ENCODE peak calls at places on chromosome 19, in six cellular contexts. One of them, this sample, is unnamed.

GRCh38 chr19:55447421-55448174 is 4.5 kb upstream of the SHISA7 start:
- DNase-seq in GM23338: peak
- DNase-seq in lower leg skin: peak
- DNase-seq in AG10803: peak
- DNase-seq in BJ: no peak
- DNase-seq in cardiac fibroblast: peak
- DNase-seq in this sample: peak

GRCh38 chr19:23281663-23282276 is 31.6 kb upstream of the ZNF724 start:
- DNase-seq in GM23338: no peak
- DNase-seq in lower leg skin: no peak
- DNase-seq in AG10803: no peak
- DNase-seq in BJ: no peak
- DNase-seq in cardiac fibroblast: no peak
- DNase-seq in this sample: no peak

GRCh38 chr19:55156202-55157063 is 1.1 kb downstream of the TNNI3 start:
- DNase-seq in GM23338: peak
- DNase-seq in lower leg skin: no peak
- DNase-seq in AG10803: no peak
- DNase-seq in BJ: no peak
- DNase-seq in cardiac fibroblast: no peak
- DNase-seq in this sample: no peak

GRCh38 chr19:46081928-46082727 is 41.3 kb upstream of the IGFL4 start:
- DNase-seq in GM23338: peak
- DNase-seq in lower leg skin: peak
- DNase-seq in AG10803: peak
- DNase-seq in BJ: no peak
- DNase-seq in cardiac fibroblast: peak
- DNase-seq in this sample: peak

GRCh38 chr19:11887247-11887617 is 350 bp upstream of the ZNF69 start:
- DNase-seq in GM23338: peak
- DNase-seq in lower leg skin: no peak
- DNase-seq in AG10803: peak
- DNase-seq in BJ: no peak
- DNase-seq in cardiac fibroblast: no peak
- DNase-seq in this sample: no peak

GRCh38 chr19:41821003-41821735 is 23.3 kb downstream of the LYPD4 start:
- DNase-seq in GM23338: peak
- DNase-seq in lower leg skin: no peak
- DNase-seq in AG10803: no peak
- DNase-seq in BJ: no peak
- DNase-seq in cardiac fibroblast: peak
- DNase-seq in this sample: peak

GRCh38 chr19:39828015-39828633 is 5.8 kb downstream of the DYRK1B start:
- DNase-seq in GM23338: no peak
- DNase-seq in lower leg skin: no peak
- DNase-seq in AG10803: no peak
- DNase-seq in BJ: no peak
- DNase-seq in cardiac fibroblast: no peak
- DNase-seq in this sample: no peak

GRCh38 chr19:39539165-39539518 is 819 bp downstream of the EID2 start:
- DNase-seq in GM23338: peak
- DNase-seq in lower leg skin: no peak
- DNase-seq in AG10803: peak
- DNase-seq in BJ: no peak
- DNase-seq in cardiac fibroblast: peak
- DNase-seq in this sample: no peak

GRCh38 chr19:10419646-10420443 is 493 bp upstream of the PDE4A start:
- DNase-seq in GM23338: peak
- DNase-seq in lower leg skin: no peak
- DNase-seq in AG10803: no peak
- DNase-seq in BJ: no peak
- DNase-seq in cardiac fibroblast: peak
- DNase-seq in this sample: peak

GRCh38 chr19:10421240-10421948 is 1.1 kb downstream of the PDE4A start:
- DNase-seq in GM23338: no peak
- DNase-seq in lower leg skin: no peak
- DNase-seq in AG10803: no peak
- DNase-seq in BJ: no peak
- DNase-seq in cardiac fibroblast: no peak
- DNase-seq in this sample: no peak

GRCh38 chr19:10419200-10419645 is 1.1 kb upstream of the PDE4A start:
- DNase-seq in GM23338: no peak
- DNase-seq in lower leg skin: no peak
- DNase-seq in AG10803: no peak
- DNase-seq in BJ: no peak
- DNase-seq in cardiac fibroblast: no peak
- DNase-seq in this sample: no peak

GRCh38 chr19:10421981-10422461 is 1.7 kb downstream of the PDE4A start:
- DNase-seq in GM23338: no peak
- DNase-seq in lower leg skin: no peak
- DNase-seq in AG10803: no peak
- DNase-seq in BJ: no peak
- DNase-seq in cardiac fibroblast: no peak
- DNase-seq in this sample: no peak

GRCh38 chr19:10420444-10421239 is at the start of gene PDE4A:
- DNase-seq in GM23338: peak
- DNase-seq in lower leg skin: no peak
- DNase-seq in AG10803: no peak
- DNase-seq in BJ: no peak
- DNase-seq in cardiac fibroblast: peak
- DNase-seq in this sample: peak
- TF ChIP-seq CTCF in GM23338: peak
- TF ChIP-seq CTCF in lower leg skin: no peak
- TF ChIP-seq CTCF in AG10803: peak
- TF ChIP-seq CTCF in BJ: peak
- TF ChIP-seq CTCF in cardiac fibroblast: peak
- TF ChIP-seq CTCF in this sample: peak

GRCh38 chr19:6417713-6418561 is 6.7 kb downstream of the KHSRP start:
- DNase-seq in GM23338: peak
- DNase-seq in lower leg skin: no peak
- DNase-seq in AG10803: peak
- DNase-seq in BJ: no peak
- DNase-seq in cardiac fibroblast: peak
- DNase-seq in this sample: peak
- TF ChIP-seq CTCF in GM23338: peak
- TF ChIP-seq CTCF in lower leg skin: no peak
- TF ChIP-seq CTCF in AG10803: peak
- TF ChIP-seq CTCF in BJ: peak
- TF ChIP-seq CTCF in cardiac fibroblast: peak
- TF ChIP-seq CTCF in this sample: peak

GRCh38 chr19:6649189-6649588 is 20.8 kb downstream of the TNFSF14 start:
- DNase-seq in GM23338: no peak
- DNase-seq in lower leg skin: no peak
- DNase-seq in AG10803: no peak
- DNase-seq in BJ: no peak
- DNase-seq in cardiac fibroblast: no peak
- DNase-seq in this sample: no peak
- TF ChIP-seq CTCF in GM23338: no peak
- TF ChIP-seq CTCF in lower leg skin: no peak
- TF ChIP-seq CTCF in AG10803: no peak
- TF ChIP-seq CTCF in BJ: no peak
- TF ChIP-seq CTCF in cardiac fibroblast: no peak
- TF ChIP-seq CTCF in this sample: no peak

GRCh38 chr19:35736913-35737886 is 5.1 kb downstream of the IGFLR1 start:
- DNase-seq in GM23338: no peak
- DNase-seq in lower leg skin: no peak
- DNase-seq in AG10803: no peak
- DNase-seq in BJ: no peak
- DNase-seq in cardiac fibroblast: no peak
- DNase-seq in this sample: no peak
- TF ChIP-seq CTCF in GM23338: peak
- TF ChIP-seq CTCF in lower leg skin: no peak
- TF ChIP-seq CTCF in AG10803: no peak
- TF ChIP-seq CTCF in BJ: peak
- TF ChIP-seq CTCF in cardiac fibroblast: peak
- TF ChIP-seq CTCF in this sample: no peak

DNA sequence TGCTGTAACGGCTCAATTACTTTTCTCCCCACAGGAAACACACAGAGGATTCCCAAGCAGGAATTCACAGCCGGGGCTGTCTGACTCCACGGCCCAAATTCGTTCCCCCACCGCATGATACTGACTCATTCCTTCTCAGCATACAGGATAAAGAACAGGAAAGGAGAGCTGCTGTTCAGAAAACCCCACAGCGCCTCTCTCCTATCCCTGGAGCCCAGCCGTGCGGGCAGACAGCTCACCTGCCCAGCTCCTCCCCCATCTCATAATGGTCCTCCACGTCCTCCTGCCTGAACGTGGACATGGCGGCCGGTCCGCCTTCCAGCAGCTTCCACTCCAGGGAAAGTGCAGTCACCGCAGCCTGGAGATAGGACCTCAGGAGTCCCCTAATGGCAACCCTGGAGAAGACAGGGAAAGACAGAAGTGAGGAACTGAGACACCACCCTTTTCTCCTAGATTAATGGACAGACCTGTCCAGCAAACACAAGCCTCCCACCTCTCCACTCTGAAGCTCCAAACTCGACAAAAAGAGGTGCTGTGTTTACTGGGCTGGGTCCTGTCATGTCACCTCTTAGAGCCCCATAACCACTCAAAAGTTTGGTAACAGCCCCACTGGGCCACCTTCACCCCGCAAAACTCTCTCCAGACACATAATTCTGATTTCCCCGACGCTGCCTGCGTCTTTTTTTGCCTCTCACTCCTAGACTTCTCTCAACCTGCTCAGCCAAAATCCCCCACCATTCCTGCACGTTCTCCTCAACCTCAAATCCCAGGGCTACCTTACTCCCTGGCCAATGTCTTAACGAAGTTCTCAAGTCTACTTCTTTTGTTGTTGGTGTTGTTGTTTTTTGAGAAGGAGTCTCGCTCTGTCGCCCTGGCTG is 1.2 kb downstream of the DAPK3 start:
- DNase-seq in GM23338: peak
- DNase-seq in lower leg skin: peak
- DNase-seq in AG10803: peak
- DNase-seq in BJ: no peak
- DNase-seq in cardiac fibroblast: peak
- DNase-seq in this sample: peak
- TF ChIP-seq CTCF in GM23338: no peak
- TF ChIP-seq CTCF in lower leg skin: no peak
- TF ChIP-seq CTCF in AG10803: peak
- TF ChIP-seq CTCF in BJ: peak
- TF ChIP-seq CTCF in cardiac fibroblast: peak
- TF ChIP-seq CTCF in this sample: peak

DNA sequence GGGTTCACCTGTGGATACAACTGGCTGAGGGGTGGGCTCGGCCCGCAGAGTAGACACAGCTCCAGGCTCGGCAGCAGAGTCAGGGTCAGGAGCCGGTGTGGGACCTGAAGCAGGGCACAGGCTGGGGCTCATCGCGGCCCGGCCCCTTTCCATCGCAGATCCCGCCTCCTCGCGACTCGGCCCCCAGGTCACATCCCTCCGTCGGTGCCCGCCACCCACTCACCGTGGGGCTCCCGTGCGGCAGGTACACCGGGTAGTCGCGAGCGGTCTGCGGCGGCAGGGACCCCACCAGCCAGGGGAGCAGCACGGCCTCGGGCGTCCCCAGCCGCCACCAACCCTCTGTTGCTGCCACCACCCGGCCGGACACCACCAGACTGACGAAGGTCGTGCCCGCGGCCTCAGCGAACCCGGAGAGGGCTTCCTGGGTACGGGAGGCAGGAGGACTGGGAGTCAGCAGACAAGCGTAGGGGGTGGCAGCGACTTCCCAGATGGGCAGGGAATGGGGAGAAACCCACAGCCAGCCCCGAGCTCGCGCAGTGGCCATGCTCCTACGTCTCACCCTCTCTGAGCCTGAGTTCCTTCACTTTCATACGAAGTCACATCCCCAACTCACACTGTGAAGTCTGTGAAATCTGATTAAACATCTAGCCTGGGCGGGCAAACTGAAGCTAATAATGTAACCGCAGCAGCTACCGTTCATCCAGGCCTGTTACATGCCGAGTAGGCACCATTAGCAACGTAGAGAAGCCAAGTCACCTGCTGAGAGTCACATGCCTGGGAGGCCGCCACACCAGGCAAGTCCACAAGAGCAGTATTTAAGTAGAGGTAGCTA is 3.7 kb downstream of the FUZ start:
- DNase-seq in GM23338: peak
- DNase-seq in lower leg skin: peak
- DNase-seq in AG10803: peak
- DNase-seq in BJ: no peak
- DNase-seq in cardiac fibroblast: no peak
- DNase-seq in this sample: no peak
- TF ChIP-seq CTCF in GM23338: peak
- TF ChIP-seq CTCF in lower leg skin: no peak
- TF ChIP-seq CTCF in AG10803: no peak
- TF ChIP-seq CTCF in BJ: peak
- TF ChIP-seq CTCF in cardiac fibroblast: no peak
- TF ChIP-seq CTCF in this sample: no peak

GRCh38 chr19:1079566-1080111 is 12.7 kb downstream of the ARHGAP45 start:
- DNase-seq in GM23338: peak
- DNase-seq in lower leg skin: no peak
- DNase-seq in AG10803: no peak
- DNase-seq in BJ: no peak
- DNase-seq in cardiac fibroblast: no peak
- DNase-seq in this sample: no peak

GRCh38 chr19:1082165-1082927 is 12.8 kb downstream of the POLR2E start:
- DNase-seq in GM23338: peak
- DNase-seq in lower leg skin: peak
- DNase-seq in AG10803: no peak
- DNase-seq in BJ: no peak
- DNase-seq in cardiac fibroblast: no peak
- DNase-seq in this sample: peak

GRCh38 chr19:1082928-1083816 is 12.0 kb downstream of the POLR2E start:
- DNase-seq in GM23338: no peak
- DNase-seq in lower leg skin: no peak
- DNase-seq in AG10803: no peak
- DNase-seq in BJ: no peak
- DNase-seq in cardiac fibroblast: no peak
- DNase-seq in this sample: no peak

GRCh38 chr19:1080360-1081161 is 13.6 kb downstream of the ARHGAP45 start:
- DNase-seq in GM23338: no peak
- DNase-seq in lower leg skin: no peak
- DNase-seq in AG10803: no peak
- DNase-seq in BJ: no peak
- DNase-seq in cardiac fibroblast: no peak
- DNase-seq in this sample: no peak

GRCh38 chr19:1081301-1082164 is 13.6 kb downstream of the POLR2E start:
- DNase-seq in GM23338: peak
- DNase-seq in lower leg skin: no peak
- DNase-seq in AG10803: no peak
- DNase-seq in BJ: no peak
- DNase-seq in cardiac fibroblast: no peak
- DNase-seq in this sample: no peak
- TF ChIP-seq CTCF in GM23338: peak
- TF ChIP-seq CTCF in lower leg skin: no peak
- TF ChIP-seq CTCF in AG10803: no peak
- TF ChIP-seq CTCF in BJ: no peak
- TF ChIP-seq CTCF in cardiac fibroblast: no peak
- TF ChIP-seq CTCF in this sample: no peak

GRCh38 chr19:29941828-29942403 is at the start of gene URI1:
- DNase-seq in GM23338: peak
- DNase-seq in lower leg skin: peak
- DNase-seq in AG10803: peak
- DNase-seq in BJ: no peak
- DNase-seq in cardiac fibroblast: peak
- DNase-seq in this sample: peak
- TF ChIP-seq CTCF in GM23338: no peak
- TF ChIP-seq CTCF in lower leg skin: no peak
- TF ChIP-seq CTCF in AG10803: no peak
- TF ChIP-seq CTCF in BJ: no peak
- TF ChIP-seq CTCF in cardiac fibroblast: no peak
- TF ChIP-seq CTCF in this sample: no peak

This sample was measured in MCF 10A.